ENCODE peak calls at places on chromosomes 13 and 19, in ten cellular contexts. One of them, this sample, is unnamed.

GRCh38 chr13:25659091-25659502 is 287.3 kb downstream of the ATP8A2 start:
- DNase-seq in fibroblast of mammary gland: no peak
- DNase-seq in tibial nerve: no peak
- DNase-seq in tibial artery: no peak
- DNase-seq in breast epithelium: no peak
- DNase-seq in fibroblast of the aortic adventitia: no peak
- DNase-seq in AG04450: no peak
- DNase-seq in uterus: no peak
- DNase-seq in AG10803: no peak
- DNase-seq in choroid plexus epithelial cell: peak
- DNase-seq in this sample: no peak

GRCh38 chr19:15107056-15108010 is at the start of gene SYDE1:
- DNase-seq in fibroblast of the aortic adventitia: peak
- DNase-seq in tibial nerve: no peak
- DNase-seq in fibroblast of mammary gland: peak
- DNase-seq in AG04450: no peak
- DNase-seq in tibial artery: no peak
- DNase-seq in breast epithelium: no peak
- DNase-seq in choroid plexus epithelial cell: peak
- DNase-seq in uterus: peak
- DNase-seq in AG10803: peak
- DNase-seq in this sample: peak

GRCh38 chr13:100523437-100523836 is 65.2 kb downstream of the GGACT start:
- DNase-seq in fibroblast of the aortic adventitia: no peak
- DNase-seq in uterus: no peak
- DNase-seq in tibial artery: no peak
- DNase-seq in tibial nerve: no peak
- DNase-seq in choroid plexus epithelial cell: no peak
- DNase-seq in AG10803: no peak
- DNase-seq in AG04450: no peak
- DNase-seq in breast epithelium: no peak
- DNase-seq in fibroblast of mammary gland: no peak
- DNase-seq in this sample: no peak

GRCh38 chr19:34288381-34288780 is 34.0 kb downstream of the GARRE1 start:
- DNase-seq in tibial artery: no peak
- DNase-seq in AG04450: no peak
- DNase-seq in uterus: no peak
- DNase-seq in AG10803: no peak
- DNase-seq in fibroblast of the aortic adventitia: no peak
- DNase-seq in choroid plexus epithelial cell: no peak
- DNase-seq in tibial nerve: no peak
- DNase-seq in breast epithelium: no peak
- DNase-seq in fibroblast of mammary gland: no peak
- DNase-seq in this sample: no peak

GRCh38 chr19:55087542-55087935 is 11.9 kb downstream of the EPS8L1 start:
- DNase-seq in AG04450: no peak
- DNase-seq in uterus: no peak
- DNase-seq in fibroblast of the aortic adventitia: no peak
- DNase-seq in AG10803: peak
- DNase-seq in fibroblast of mammary gland: peak
- DNase-seq in choroid plexus epithelial cell: peak
- DNase-seq in breast epithelium: no peak
- DNase-seq in tibial artery: no peak
- DNase-seq in tibial nerve: no peak
- DNase-seq in this sample: no peak

GRCh38 chr19:40165362-40165937 is 25.8 kb upstream of the MAP3K10 start:
- DNase-seq in fibroblast of mammary gland: peak
- DNase-seq in fibroblast of the aortic adventitia: peak
- DNase-seq in tibial nerve: peak
- DNase-seq in uterus: peak
- DNase-seq in choroid plexus epithelial cell: peak
- DNase-seq in AG04450: no peak
- DNase-seq in AG10803: peak
- DNase-seq in breast epithelium: no peak
- DNase-seq in tibial artery: peak
- DNase-seq in this sample: no peak

GRCh38 chr19:6828306-6828697 is 55.8 kb downstream of the VAV1 start:
- DNase-seq in breast epithelium: no peak
- DNase-seq in fibroblast of mammary gland: no peak
- DNase-seq in AG04450: no peak
- DNase-seq in tibial artery: no peak
- DNase-seq in tibial nerve: no peak
- DNase-seq in AG10803: no peak
- DNase-seq in choroid plexus epithelial cell: no peak
- DNase-seq in fibroblast of the aortic adventitia: no peak
- DNase-seq in uterus: no peak
- DNase-seq in this sample: no peak

GRCh38 chr19:34120846-34121639 is 51.3 kb upstream of the LSM14A start:
- DNase-seq in tibial nerve: peak
- DNase-seq in fibroblast of mammary gland: peak
- DNase-seq in breast epithelium: no peak
- DNase-seq in fibroblast of the aortic adventitia: peak
- DNase-seq in AG04450: peak
- DNase-seq in AG10803: peak
- DNase-seq in uterus: no peak
- DNase-seq in tibial artery: no peak
- DNase-seq in choroid plexus epithelial cell: peak
- DNase-seq in this sample: no peak

GRCh38 chr19:46606019-46606418 is 4.9 kb downstream of the CALM3 start:
- DNase-seq in uterus: no peak
- DNase-seq in AG10803: no peak
- DNase-seq in fibroblast of the aortic adventitia: no peak
- DNase-seq in tibial nerve: no peak
- DNase-seq in breast epithelium: peak
- DNase-seq in fibroblast of mammary gland: no peak
- DNase-seq in choroid plexus epithelial cell: no peak
- DNase-seq in tibial artery: no peak
- DNase-seq in AG04450: no peak
- DNase-seq in this sample: peak

GRCh38 chr13:99421758-99422555 is 79.3 kb upstream of the TM9SF2 start:
- DNase-seq in fibroblast of the aortic adventitia: no peak
- DNase-seq in uterus: no peak
- DNase-seq in fibroblast of mammary gland: no peak
- DNase-seq in AG10803: no peak
- DNase-seq in tibial nerve: no peak
- DNase-seq in AG04450: no peak
- DNase-seq in breast epithelium: peak
- DNase-seq in choroid plexus epithelial cell: no peak
- DNase-seq in tibial artery: no peak
- DNase-seq in this sample: peak

GRCh38 chr19:6014551-6015135 is 36.7 kb upstream of the RANBP3 start:
- DNase-seq in tibial nerve: no peak
- DNase-seq in choroid plexus epithelial cell: no peak
- DNase-seq in tibial artery: no peak
- DNase-seq in uterus: no peak
- DNase-seq in AG04450: no peak
- DNase-seq in fibroblast of the aortic adventitia: no peak
- DNase-seq in breast epithelium: no peak
- DNase-seq in fibroblast of mammary gland: no peak
- DNase-seq in AG10803: no peak
- DNase-seq in this sample: no peak

GRCh38 chr19:8610041-8610927 is at the start of gene ADAMTS10:
- DNase-seq in AG04450: no peak
- DNase-seq in tibial nerve: peak
- DNase-seq in fibroblast of the aortic adventitia: peak
- DNase-seq in breast epithelium: no peak
- DNase-seq in fibroblast of mammary gland: peak
- DNase-seq in uterus: peak
- DNase-seq in tibial artery: peak
- DNase-seq in choroid plexus epithelial cell: peak
- DNase-seq in AG10803: peak
- DNase-seq in this sample: no peak

GRCh38 chr19:52188822-52189744 is 769 bp upstream of the PPP2R1A start:
- DNase-seq in tibial artery: peak
- DNase-seq in breast epithelium: peak
- DNase-seq in AG10803: no peak
- DNase-seq in uterus: no peak
- DNase-seq in AG04450: peak
- DNase-seq in tibial nerve: peak
- DNase-seq in choroid plexus epithelial cell: no peak
- DNase-seq in fibroblast of the aortic adventitia: no peak
- DNase-seq in fibroblast of mammary gland: no peak
- DNase-seq in this sample: no peak

GRCh38 chr19:36245210-36246005 is 30.5 kb downstream of the ZNF146 start:
- DNase-seq in uterus: no peak
- DNase-seq in fibroblast of mammary gland: no peak
- DNase-seq in tibial nerve: no peak
- DNase-seq in choroid plexus epithelial cell: no peak
- DNase-seq in AG10803: no peak
- DNase-seq in AG04450: no peak
- DNase-seq in fibroblast of the aortic adventitia: no peak
- DNase-seq in breast epithelium: no peak
- DNase-seq in tibial artery: no peak
- DNase-seq in this sample: no peak

GRCh38 chr19:36244066-36244465 is 29.2 kb downstream of the ZNF146 start:
- DNase-seq in fibroblast of the aortic adventitia: no peak
- DNase-seq in breast epithelium: no peak
- DNase-seq in tibial artery: no peak
- DNase-seq in uterus: no peak
- DNase-seq in choroid plexus epithelial cell: no peak
- DNase-seq in AG10803: no peak
- DNase-seq in tibial nerve: no peak
- DNase-seq in AG04450: no peak
- DNase-seq in fibroblast of mammary gland: no peak
- DNase-seq in this sample: no peak

GRCh38 chr19:36246006-36246391 is 31.1 kb downstream of the ZNF146 start:
- DNase-seq in tibial nerve: no peak
- DNase-seq in choroid plexus epithelial cell: no peak
- DNase-seq in tibial artery: no peak
- DNase-seq in uterus: no peak
- DNase-seq in breast epithelium: no peak
- DNase-seq in fibroblast of mammary gland: peak
- DNase-seq in fibroblast of the aortic adventitia: no peak
- DNase-seq in AG10803: peak
- DNase-seq in AG04450: no peak
- DNase-seq in this sample: no peak
- H3K4me3 ChIP-seq in tibial nerve: no peak
- H3K4me3 ChIP-seq in choroid plexus epithelial cell: no peak
- H3K4me3 ChIP-seq in tibial artery: peak
- H3K4me3 ChIP-seq in uterus: peak
- H3K4me3 ChIP-seq in breast epithelium: peak
- H3K4me3 ChIP-seq in fibroblast of mammary gland: peak
- H3K4me3 ChIP-seq in fibroblast of the aortic adventitia: no peak
- H3K4me3 ChIP-seq in AG10803: peak
- H3K4me3 ChIP-seq in AG04450: peak
- H3K4me3 ChIP-seq in this sample: no peak

DNA sequence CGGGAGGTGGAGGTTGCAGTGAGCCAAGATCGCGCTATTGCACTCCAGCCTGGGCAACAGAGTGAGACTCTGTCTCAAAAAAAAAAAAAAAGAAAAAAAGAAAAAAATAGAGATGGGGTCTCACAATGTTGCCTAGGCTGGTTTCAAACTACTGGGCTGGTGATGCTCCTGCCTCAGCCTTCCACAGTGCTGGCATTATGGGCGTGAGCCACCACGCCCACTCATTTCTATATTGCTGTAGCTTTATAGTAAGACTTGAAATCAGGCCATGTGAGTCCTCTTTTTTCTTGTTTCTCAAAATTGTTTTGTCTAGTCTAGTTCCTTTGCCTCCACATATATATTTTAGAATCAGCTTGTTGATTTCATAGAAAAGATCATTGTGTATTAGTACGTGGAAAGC is 18.3 kb downstream of the DNM2 start:
- DNase-seq in AG04450: no peak
- DNase-seq in tibial nerve: no peak
- DNase-seq in uterus: no peak
- DNase-seq in fibroblast of mammary gland: no peak
- DNase-seq in fibroblast of the aortic adventitia: no peak
- DNase-seq in tibial artery: no peak
- DNase-seq in breast epithelium: no peak
- DNase-seq in AG10803: no peak
- DNase-seq in choroid plexus epithelial cell: no peak
- DNase-seq in this sample: no peak
- H3K4me3 ChIP-seq in AG04450: no peak
- H3K4me3 ChIP-seq in tibial nerve: no peak
- H3K4me3 ChIP-seq in uterus: no peak
- H3K4me3 ChIP-seq in fibroblast of mammary gland: no peak
- H3K4me3 ChIP-seq in fibroblast of the aortic adventitia: no peak
- H3K4me3 ChIP-seq in tibial artery: no peak
- H3K4me3 ChIP-seq in breast epithelium: no peak
- H3K4me3 ChIP-seq in AG10803: no peak
- H3K4me3 ChIP-seq in choroid plexus epithelial cell: no peak
- H3K4me3 ChIP-seq in this sample: no peak

GRCh38 chr13:46106839-46107371 is 2.1 kb upstream of the CPB2 start:
- DNase-seq in breast epithelium: no peak
- DNase-seq in uterus: no peak
- DNase-seq in fibroblast of mammary gland: no peak
- DNase-seq in tibial artery: no peak
- DNase-seq in AG10803: no peak
- DNase-seq in fibroblast of the aortic adventitia: no peak
- DNase-seq in choroid plexus epithelial cell: no peak
- DNase-seq in AG04450: no peak
- DNase-seq in tibial nerve: no peak
- DNase-seq in this sample: no peak
- H3K4me3 ChIP-seq in breast epithelium: no peak
- H3K4me3 ChIP-seq in uterus: no peak
- H3K4me3 ChIP-seq in fibroblast of mammary gland: no peak
- H3K4me3 ChIP-seq in tibial artery: no peak
- H3K4me3 ChIP-seq in AG10803: no peak
- H3K4me3 ChIP-seq in fibroblast of the aortic adventitia: no peak
- H3K4me3 ChIP-seq in choroid plexus epithelial cell: no peak
- H3K4me3 ChIP-seq in AG04450: no peak
- H3K4me3 ChIP-seq in tibial nerve: no peak
- H3K4me3 ChIP-seq in this sample: no peak

GRCh38 chr19:2290441-2291184 is 8.6 kb upstream of the PEAK3 start:
- DNase-seq in fibroblast of mammary gland: no peak
- DNase-seq in AG10803: no peak
- DNase-seq in tibial nerve: no peak
- DNase-seq in AG04450: no peak
- DNase-seq in choroid plexus epithelial cell: no peak
- DNase-seq in uterus: no peak
- DNase-seq in breast epithelium: no peak
- DNase-seq in fibroblast of the aortic adventitia: no peak
- DNase-seq in tibial artery: no peak
- DNase-seq in this sample: no peak

GRCh38 chr19:2288010-2288742 is 6.2 kb upstream of the PEAK3 start:
- DNase-seq in breast epithelium: no peak
- DNase-seq in AG04450: no peak
- DNase-seq in uterus: no peak
- DNase-seq in tibial artery: no peak
- DNase-seq in fibroblast of the aortic adventitia: no peak
- DNase-seq in choroid plexus epithelial cell: no peak
- DNase-seq in fibroblast of mammary gland: no peak
- DNase-seq in AG10803: no peak
- DNase-seq in tibial nerve: no peak
- DNase-seq in this sample: no peak

GRCh38 chr19:2289714-2290435 is 7.9 kb upstream of the PEAK3 start:
- DNase-seq in tibial nerve: no peak
- DNase-seq in fibroblast of mammary gland: no peak
- DNase-seq in breast epithelium: no peak
- DNase-seq in choroid plexus epithelial cell: no peak
- DNase-seq in tibial artery: no peak
- DNase-seq in AG10803: no peak
- DNase-seq in fibroblast of the aortic adventitia: no peak
- DNase-seq in uterus: no peak
- DNase-seq in AG04450: no peak
- DNase-seq in this sample: no peak

GRCh38 chr19:2288743-2289713 is 7.1 kb upstream of the PEAK3 start:
- DNase-seq in tibial nerve: no peak
- DNase-seq in fibroblast of mammary gland: no peak
- DNase-seq in fibroblast of the aortic adventitia: no peak
- DNase-seq in AG10803: no peak
- DNase-seq in uterus: no peak
- DNase-seq in AG04450: no peak
- DNase-seq in choroid plexus epithelial cell: no peak
- DNase-seq in tibial artery: no peak
- DNase-seq in breast epithelium: no peak
- DNase-seq in this sample: no peak

GRCh38 chr19:2291185-2291751 is 9.3 kb upstream of the PEAK3 start:
- DNase-seq in tibial artery: no peak
- DNase-seq in uterus: no peak
- DNase-seq in tibial nerve: no peak
- DNase-seq in fibroblast of the aortic adventitia: no peak
- DNase-seq in breast epithelium: no peak
- DNase-seq in fibroblast of mammary gland: no peak
- DNase-seq in AG10803: no peak
- DNase-seq in AG04450: no peak
- DNase-seq in choroid plexus epithelial cell: no peak
- DNase-seq in this sample: no peak
- H3K4me3 ChIP-seq in tibial artery: peak
- H3K4me3 ChIP-seq in uterus: no peak
- H3K4me3 ChIP-seq in tibial nerve: peak
- H3K4me3 ChIP-seq in fibroblast of the aortic adventitia: no peak
- H3K4me3 ChIP-seq in breast epithelium: peak
- H3K4me3 ChIP-seq in fibroblast of mammary gland: no peak
- H3K4me3 ChIP-seq in AG10803: no peak
- H3K4me3 ChIP-seq in AG04450: no peak
- H3K4me3 ChIP-seq in choroid plexus epithelial cell: no peak
- H3K4me3 ChIP-seq in this sample: peak